ENCODE peak calls at places on chromosomes 13 and 19, in seven cellular contexts. One of them, this sample, is unnamed. For H3K36me3, the result is how much of the 10 kb centered on the place peaks cover.

GRCh38 chr19:49591731-49592485 is 926 bp downstream of the PRR12 start:
- DNase-seq in HCT116: no peak
- DNase-seq in SK-N-SH: peak
- DNase-seq in GM23338: peak
- DNase-seq in endothelial cell of umbilical vein: peak
- DNase-seq in transverse colon: peak
- DNase-seq in HepG2: no peak
- DNase-seq in this sample: no peak

GRCh38 chr13:45863716-45864590 is 12.4 kb upstream of the SIAH3 start:
- DNase-seq in HCT116: no peak
- DNase-seq in transverse colon: no peak
- DNase-seq in GM23338: peak
- DNase-seq in endothelial cell of umbilical vein: no peak
- DNase-seq in SK-N-SH: peak
- DNase-seq in HepG2: no peak
- DNase-seq in this sample: no peak

GRCh38 chr19:3785938-3786824 is at the start of gene MATK:
- DNase-seq in HepG2: no peak
- DNase-seq in SK-N-SH: peak
- DNase-seq in HCT116: no peak
- DNase-seq in transverse colon: no peak
- DNase-seq in endothelial cell of umbilical vein: no peak
- DNase-seq in GM23338: peak
- DNase-seq in this sample: no peak

GRCh38 chr13:100212904-100213538 is 124.1 kb downstream of the PCCA start:
- DNase-seq in SK-N-SH: no peak
- DNase-seq in HCT116: no peak
- DNase-seq in GM23338: no peak
- DNase-seq in HepG2: no peak
- DNase-seq in transverse colon: no peak
- DNase-seq in endothelial cell of umbilical vein: no peak
- DNase-seq in this sample: no peak

GRCh38 chr13:28336193-28336657 is 158.7 kb downstream of the FLT1 start:
- DNase-seq in GM23338: no peak
- DNase-seq in transverse colon: no peak
- DNase-seq in SK-N-SH: no peak
- DNase-seq in HepG2: no peak
- DNase-seq in HCT116: no peak
- DNase-seq in endothelial cell of umbilical vein: peak
- DNase-seq in this sample: no peak

GRCh38 chr13:48909088-48909389 is 66.7 kb upstream of the FNDC3A start:
- DNase-seq in endothelial cell of umbilical vein: no peak
- DNase-seq in GM23338: no peak
- DNase-seq in HepG2: no peak
- DNase-seq in SK-N-SH: no peak
- DNase-seq in transverse colon: peak
- DNase-seq in HCT116: no peak
- DNase-seq in this sample: peak

GRCh38 chr19:35458821-35459391 is 10.8 kb downstream of the FFAR2 start:
- DNase-seq in endothelial cell of umbilical vein: peak
- DNase-seq in HCT116: no peak
- DNase-seq in SK-N-SH: no peak
- DNase-seq in HepG2: peak
- DNase-seq in GM23338: no peak
- DNase-seq in transverse colon: no peak
- DNase-seq in this sample: peak

GRCh38 chr13:79791471-79792042 is 310.6 kb downstream of the NDFIP2 start:
- DNase-seq in endothelial cell of umbilical vein: no peak
- DNase-seq in GM23338: no peak
- DNase-seq in SK-N-SH: no peak
- DNase-seq in transverse colon: no peak
- DNase-seq in HepG2: no peak
- DNase-seq in HCT116: no peak
- DNase-seq in this sample: no peak

GRCh38 chr19:4506449-4507149 is 11.7 kb downstream of the PLIN4 start:
- DNase-seq in endothelial cell of umbilical vein: peak
- DNase-seq in transverse colon: no peak
- DNase-seq in GM23338: no peak
- DNase-seq in HepG2: no peak
- DNase-seq in SK-N-SH: no peak
- DNase-seq in HCT116: no peak
- DNase-seq in this sample: no peak

GRCh38 chr13:36038785-36039415 is 92.3 kb downstream of the DCLK1 start:
- DNase-seq in GM23338: no peak
- DNase-seq in HepG2: no peak
- DNase-seq in transverse colon: no peak
- DNase-seq in HCT116: no peak
- DNase-seq in endothelial cell of umbilical vein: no peak
- DNase-seq in SK-N-SH: no peak
- DNase-seq in this sample: no peak

GRCh38 chr19:33641956-33642498 is 20.3 kb downstream of the CHST8 start:
- DNase-seq in HCT116: no peak
- DNase-seq in transverse colon: no peak
- DNase-seq in endothelial cell of umbilical vein: no peak
- DNase-seq in HepG2: no peak
- DNase-seq in SK-N-SH: no peak
- DNase-seq in GM23338: no peak
- DNase-seq in this sample: no peak

GRCh38 chr19:55667511-55667910 is 7.5 kb upstream of the EPN1 start:
- DNase-seq in SK-N-SH: no peak
- DNase-seq in HCT116: no peak
- DNase-seq in transverse colon: no peak
- DNase-seq in HepG2: no peak
- DNase-seq in endothelial cell of umbilical vein: no peak
- DNase-seq in GM23338: no peak
- DNase-seq in this sample: no peak

DNA sequence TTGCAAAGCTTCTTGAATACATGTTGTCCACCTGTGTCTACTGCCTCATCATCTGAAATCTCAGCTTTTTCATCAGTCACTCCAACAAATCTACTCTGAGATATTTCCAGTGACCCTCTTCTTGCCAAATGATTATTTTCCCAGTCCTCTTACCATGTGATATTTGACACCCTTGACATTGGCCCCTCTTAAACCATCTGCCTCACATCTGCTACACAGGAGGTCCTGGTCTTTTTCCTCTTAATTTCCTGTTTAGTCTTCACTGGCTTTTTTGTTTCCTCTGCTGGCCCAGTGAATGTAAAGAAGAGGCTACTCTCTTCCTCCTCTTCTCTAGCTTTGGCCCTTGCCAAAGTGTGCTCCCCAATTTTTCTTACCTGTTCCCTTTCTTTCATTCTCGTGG is 218.7 kb downstream of the DNAJC15 start:
- DNase-seq in SK-N-SH: no peak
- DNase-seq in HCT116: no peak
- DNase-seq in HepG2: no peak
- DNase-seq in endothelial cell of umbilical vein: no peak
- DNase-seq in transverse colon: no peak
- DNase-seq in GM23338: no peak
- DNase-seq in this sample: no peak
- H3K36me3 ChIP-seq in SK-N-SH: under half
- H3K36me3 ChIP-seq in HCT116: under half
- H3K36me3 ChIP-seq in HepG2: under half
- H3K36me3 ChIP-seq in endothelial cell of umbilical vein: under half
- H3K36me3 ChIP-seq in transverse colon: under half
- H3K36me3 ChIP-seq in GM23338: under half
- H3K36me3 ChIP-seq in this sample: under half

DNA sequence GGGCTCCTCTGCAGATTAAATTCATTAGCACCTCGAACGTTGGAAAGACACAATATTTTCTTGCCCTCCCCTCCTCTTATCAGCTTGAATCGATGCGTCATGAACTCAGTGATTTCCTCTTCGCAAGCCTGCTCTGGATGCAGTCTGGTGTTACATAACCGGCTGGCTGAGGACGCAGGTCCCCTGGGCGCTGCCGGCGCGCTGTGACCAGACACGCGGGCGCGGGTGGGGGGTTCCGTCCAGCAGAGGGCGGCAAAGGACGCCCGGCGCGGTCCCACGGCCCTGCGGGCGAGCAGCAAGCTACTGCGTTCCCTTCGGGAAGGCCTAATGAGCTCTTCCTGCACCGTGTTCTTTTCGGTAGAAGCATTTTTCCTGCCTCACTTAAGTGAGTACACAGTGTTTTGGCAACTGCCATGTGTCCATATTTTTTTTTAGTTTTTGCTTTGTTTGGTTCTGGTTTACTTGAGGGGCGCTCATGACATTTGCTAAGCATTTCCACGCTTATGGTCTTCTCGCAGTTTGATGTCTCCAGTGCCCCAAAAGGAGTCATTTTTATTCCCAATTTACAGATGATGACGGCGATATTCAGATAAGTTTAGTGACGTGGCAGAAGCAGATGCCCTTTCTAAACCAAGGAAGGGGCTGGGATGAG is 112.2 kb upstream of the MBNL2 start:
- DNase-seq in SK-N-SH: peak
- DNase-seq in transverse colon: peak
- DNase-seq in HCT116: peak
- DNase-seq in HepG2: peak
- DNase-seq in endothelial cell of umbilical vein: peak
- DNase-seq in GM23338: peak
- DNase-seq in this sample: peak
- H3K4me3 ChIP-seq in SK-N-SH: peak
- H3K4me3 ChIP-seq in transverse colon: peak
- H3K4me3 ChIP-seq in HCT116: no peak
- H3K4me3 ChIP-seq in HepG2: no peak
- H3K4me3 ChIP-seq in endothelial cell of umbilical vein: no peak
- H3K4me3 ChIP-seq in GM23338: peak
- H3K4me3 ChIP-seq in this sample: no peak

GRCh38 chr19:23273022-23273593 is 22.9 kb upstream of the ZNF724 start:
- DNase-seq in GM23338: no peak
- DNase-seq in HCT116: no peak
- DNase-seq in HepG2: no peak
- DNase-seq in SK-N-SH: peak
- DNase-seq in endothelial cell of umbilical vein: no peak
- DNase-seq in transverse colon: peak
- DNase-seq in this sample: peak

GRCh38 chr19:23273594-23274412 is 23.6 kb upstream of the ZNF724 start:
- DNase-seq in SK-N-SH: peak
- DNase-seq in HCT116: peak
- DNase-seq in HepG2: peak
- DNase-seq in endothelial cell of umbilical vein: peak
- DNase-seq in GM23338: peak
- DNase-seq in transverse colon: peak
- DNase-seq in this sample: peak
- TF ChIP-seq POLR2AphosphoS5 in SK-N-SH: peak
- TF ChIP-seq POLR2AphosphoS5 in HCT116: peak
- TF ChIP-seq POLR2AphosphoS5 in HepG2: peak
- TF ChIP-seq POLR2AphosphoS5 in endothelial cell of umbilical vein: no peak
- TF ChIP-seq POLR2AphosphoS5 in GM23338: peak
- TF ChIP-seq POLR2AphosphoS5 in transverse colon: peak
- TF ChIP-seq POLR2AphosphoS5 in this sample: peak

DNA sequence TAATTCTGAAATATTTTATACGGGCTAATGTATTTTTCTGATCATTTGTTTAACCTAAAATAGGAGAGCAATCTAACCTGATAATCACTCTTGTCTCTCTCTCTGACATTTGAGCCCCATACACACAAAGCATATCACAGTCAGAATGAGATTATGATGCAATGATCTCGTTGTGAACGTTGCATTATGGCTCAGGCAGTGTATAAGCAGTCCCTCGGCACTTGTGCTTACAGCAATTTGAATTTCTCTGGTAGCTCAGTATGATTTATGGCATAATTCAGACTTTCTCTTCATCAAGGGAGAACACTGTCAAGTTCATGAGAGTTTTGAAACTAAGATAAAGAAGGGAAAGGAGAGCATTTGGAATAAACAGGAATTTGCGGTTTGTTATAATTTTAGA is 256.1 kb downstream of the DACH1 start:
- DNase-seq in endothelial cell of umbilical vein: no peak
- DNase-seq in GM23338: no peak
- DNase-seq in HCT116: no peak
- DNase-seq in HepG2: no peak
- DNase-seq in SK-N-SH: no peak
- DNase-seq in transverse colon: no peak
- DNase-seq in this sample: no peak
- H3K36me3 ChIP-seq in endothelial cell of umbilical vein: under half
- H3K36me3 ChIP-seq in GM23338: under half
- H3K36me3 ChIP-seq in HCT116: under half
- H3K36me3 ChIP-seq in HepG2: under half
- H3K36me3 ChIP-seq in SK-N-SH: under half
- H3K36me3 ChIP-seq in transverse colon: under half
- H3K36me3 ChIP-seq in this sample: under half

This sample was measured in prostate gland.